ENCODE peak calls at places on chromosomes 11 and 22, in nine cellular contexts. R is IMR-90; F is activated CD4-positive, CD25-positive, alpha-beta regulatory T cell treated with anti-CD3 and anti-CD28 coated beads, Interleukin-2, amount 50 U/mL, for 72 hours; M is AML-193; Q is HuH-7.5; O is astrocyte of the spinal cord; E is globus pallidus; T is epithelial cell of esophagus; X is effector CD4-positive, alpha-beta T cell. K is an unnamed sample.

GRCh38 chr11:83736689-83737088 is 450.5 kb upstream of the CCDC90B start:
- DNase-seq in R (no peak), F (no peak), M (no peak), Q (no peak), O (no peak), E (no peak), T (no peak), X (no peak), K (no peak)

GRCh38 chr11:67638535-67639437 is 777 bp downstream of the TBX10 start:
- DNase-seq in R (no peak), F (no peak), M (no peak), Q (no peak), O (no peak), E (no peak), T (no peak), X (no peak), K (no peak)

GRCh38 chr11:3004481-3004880 is 12.4 kb upstream of the NAP1L4 start:
- DNase-seq in R (no peak), F (no peak), M (no peak), Q (no peak), O (no peak), E (no peak), T (no peak), X (no peak), K (no peak)

GRCh38 chr11:97738751-97739150 is 1282.0 kb upstream of the CNTN5 start:
- DNase-seq in R (no peak), F (no peak), M (no peak), Q (no peak), O (peak), E (no peak), T (no peak), X (no peak), K (no peak)

GRCh38 chr22:28813772-28814518 is 13.6 kb upstream of the XBP1 start:
- DNase-seq in R (no peak), F (no peak), M (peak), Q (peak), O (no peak), E (no peak), T (no peak), X (no peak), K (no peak)

GRCh38 chr11:33734441-33735165 is 1.6 kb downstream of the CD59 start:
- DNase-seq in R (no peak), F (no peak), M (no peak), Q (no peak), O (peak), E (peak), T (peak), X (no peak), K (peak)

GRCh38 chr11:68150029-68150428 is 28.8 kb upstream of the CHKA start:
- DNase-seq in R (peak), F (no peak), M (peak), Q (peak), O (peak), E (no peak), T (peak), X (no peak), K (peak)

GRCh38 chr22:30471616-30472318 is at the start of gene SEC14L3:
- DNase-seq in R (no peak), F (no peak), M (no peak), Q (no peak), O (no peak), E (no peak), T (no peak), X (no peak), K (no peak)

GRCh38 chr11:19763315-19763714 is 50.7 kb downstream of the NAV2 start:
- DNase-seq in R (no peak), F (no peak), M (no peak), Q (no peak), O (peak), E (no peak), T (no peak), X (no peak), K (no peak)

GRCh38 chr11:7686761-7687160 is 13.5 kb upstream of the CYB5R2 start:
- DNase-seq in R (no peak), F (no peak), M (no peak), Q (no peak), O (no peak), E (no peak), T (no peak), X (no peak), K (no peak)

GRCh38 chr22:48511781-48512327 is 1315.8 kb downstream of the BRD1 start:
- DNase-seq in R (no peak), F (no peak), M (no peak), Q (no peak), O (no peak), E (no peak), T (no peak), X (no peak), K (no peak)

GRCh38 chr11:60762851-60763691 is 6.4 kb downstream of the MS4A15 start:
- DNase-seq in R (no peak), F (no peak), M (no peak), Q (no peak), O (no peak), E (no peak), T (peak), X (no peak), K (no peak)